ENCODE peak calls at places on chromosomes 12 and 14, in six cellular contexts. Y, N, T, H, X and J are unnamed samples.

GRCh38 chr12:93380480-93381121 is 2.9 kb downstream of the NUDT4 start:
- DNase-seq in N (peak; percentile 30), H (peak; percentile 42), Y (peak; percentile 56), X (no peak), T (peak; percentile 67), J (no peak)

GRCh38 chr12:98419101-98419794 is 96.1 kb upstream of the TMPO start:
- DNase-seq in N (peak; percentile 21), X (no peak), T (no peak), H (no peak), Y (no peak), J (no peak)

GRCh38 chr14:50000215-50001145 is 107.6 kb downstream of the ARF6 start:
- DNase-seq in N (peak; percentile 85), T (peak; percentile 93), Y (peak; percentile 93), X (peak; percentile 52), H (peak; percentile 93), J (peak; percentile 55)

GRCh38 chr12:26523708-26524150 is 309.3 kb downstream of the ITPR2 start:
- DNase-seq in H (peak; percentile 91), Y (peak; percentile 62), X (no peak), N (peak; percentile 78), T (peak; percentile 33), J (peak; percentile 74)

GRCh38 chr14:31927348-31927826 is 149.7 kb upstream of the ARHGAP5 start:
- DNase-seq in H (peak; percentile 94), X (no peak), N (peak; percentile 82), Y (peak; percentile 96), T (peak; percentile 54), J (peak; percentile 75)

GRCh38 chr12:118103601-118104382 is at the start of gene VSIG10:
- DNase-seq in N (peak; percentile 94), Y (peak; percentile 81), T (peak; percentile 85), X (peak; percentile 17), H (peak; percentile 42), J (no peak)

GRCh38 chr12:50527086-50527726 is 22.4 kb downstream of the DIP2B start:
- DNase-seq in N (no peak), X (no peak), T (no peak), Y (no peak), H (no peak), J (no peak)

GRCh38 chr14:101075801-101076413 is 172.4 kb upstream of the RTL1 start:
- DNase-seq in H (no peak), Y (no peak), X (no peak), T (no peak), N (no peak), J (no peak)

GRCh38 chr14:103385994-103386491 is 828 bp downstream of the MARK3 start:
- DNase-seq in N (peak; percentile 21), X (peak; percentile 26), Y (peak; percentile 45), T (peak; percentile 46), H (no peak), J (no peak)